ENCODE peak calls at places on chromosome 14, in five cellular contexts. T is left cardiac atrium; J is NCI-H524 treated with DMSO at 0.1 percent for 48 hours; P is activated B cell treated with CpG ODN at 0.5 μM for 24 hours; C is stimulated activated CD4-positive, alpha-beta T cell treated with anti-CD3 and anti-CD28 coated beads, Interleukin-1b, Interleukin-23, amount 100 ng/mL, for 24 hours. X is an unnamed sample.

GRCh38 chr14:53273671-53274072 is 120.5 kb upstream of the DDHD1 start:
- DNase-seq in T (no peak), J (no peak), P (no peak), C (no peak), X (no peak)

GRCh38 chr14:73662439-73663056 is 17.8 kb downstream of the DNAL1 start:
- DNase-seq in T (no peak), J (peak; percentile 66), P (no peak), C (no peak), X (no peak)

GRCh38 chr14:60094306-60094897 is 2.7 kb downstream of the PCNX4 start:
- DNase-seq in T (no peak), J (no peak), P (no peak), C (no peak), X (no peak)

GRCh38 chr14:22471545-22472121 is 117.4 kb downstream of the DAD1 start:
- DNase-seq in T (peak; percentile 61), J (peak; percentile 49), P (no peak), C (no peak), X (no peak)

GRCh38 chr14:94805726-94806288 is 35.9 kb upstream of the GSC start:
- DNase-seq in T (no peak), J (no peak), P (no peak), C (no peak), X (no peak)

GRCh38 chr14:70822706-70823185 is 13.4 kb upstream of the MAP3K9 start:
- DNase-seq in T (peak; percentile 58), J (no peak), P (no peak), C (no peak), X (no peak)

GRCh38 chr14:104664588-104664987 is 24.8 kb upstream of the INF2 start:
- DNase-seq in T (no peak), J (no peak), P (no peak), C (no peak), X (no peak)

GRCh38 chr14:45238988-45239387 is 14.0 kb downstream of the MIS18BP1 start:
- DNase-seq in T (no peak), J (no peak), P (no peak), C (no peak), X (no peak)

GRCh38 chr14:99538275-99538674 is 57.1 kb downstream of the CCNK start:
- DNase-seq in T (no peak), J (no peak), P (no peak), C (no peak), X (no peak)

GRCh38 chr14:61197416-61197815 is 83.7 kb downstream of the TMEM30B start:
- DNase-seq in T (no peak), J (no peak), P (no peak), C (no peak), X (no peak)

GRCh38 chr14:33842299-33842698 is 108.6 kb downstream of the EGLN3 start:
- DNase-seq in T (no peak), J (no peak), P (no peak), C (no peak), X (no peak)

GRCh38 chr14:105223770-105224544 is 24.4 kb upstream of the BTBD6 start:
- DNase-seq in T (no peak), J (no peak), P (no peak), C (no peak), X (no peak)

GRCh38 chr14:105578070-105578469 is 51.7 kb downstream of the TMEM121 start:
- DNase-seq in T (no peak), J (no peak), P (no peak), C (no peak), X (no peak)

GRCh38 chr14:27506272-27506671 is 908.4 kb upstream of the NOVA1 start:
- DNase-seq in T (no peak), J (no peak), P (no peak), C (no peak), X (no peak)

GRCh38 chr14:21748869-21749303 is 75.3 kb upstream of the OR4E1 start:
- DNase-seq in T (no peak), J (no peak), P (no peak), C (peak; percentile 40), X (no peak)

GRCh38 chr14:63993992-63994391 is 141.2 kb downstream of the SYNE2 start:
- DNase-seq in T (no peak), J (no peak), P (no peak), C (no peak), X (no peak)